ENCODE peak calls at places on chromosomes 5 and 9, in seven cellular contexts. One of them, this sample, is unnamed.

GRCh38 chr5:134041570-134042411 is 37.0 kb upstream of the VDAC1 start:
- DNase-seq in substantia nigra: no peak
- DNase-seq in activated CD4-positive, alpha-beta T cell treated with anti-CD3 and anti-CD28 coated beads for 24 hours: no peak
- DNase-seq in HS-27A: no peak
- DNase-seq in NT2/D1: no peak
- DNase-seq in GM18507: peak
- DNase-seq in fibroblast of pulmonary artery: no peak
- DNase-seq in this sample: no peak

GRCh38 chr5:53201746-53202145 is 92.2 kb upstream of the MOCS2 start:
- DNase-seq in substantia nigra: no peak
- DNase-seq in activated CD4-positive, alpha-beta T cell treated with anti-CD3 and anti-CD28 coated beads for 24 hours: no peak
- DNase-seq in HS-27A: no peak
- DNase-seq in NT2/D1: no peak
- DNase-seq in GM18507: no peak
- DNase-seq in fibroblast of pulmonary artery: no peak
- DNase-seq in this sample: no peak

GRCh38 chr9:26974927-26975326 is 18.7 kb downstream of the IFT74 start:
- DNase-seq in substantia nigra: no peak
- DNase-seq in activated CD4-positive, alpha-beta T cell treated with anti-CD3 and anti-CD28 coated beads for 24 hours: no peak
- DNase-seq in HS-27A: no peak
- DNase-seq in NT2/D1: no peak
- DNase-seq in GM18507: no peak
- DNase-seq in fibroblast of pulmonary artery: no peak
- DNase-seq in this sample: no peak

GRCh38 chr5:171295801-171296200 is 13.2 kb upstream of the TLX3 start:
- DNase-seq in substantia nigra: no peak
- DNase-seq in activated CD4-positive, alpha-beta T cell treated with anti-CD3 and anti-CD28 coated beads for 24 hours: no peak
- DNase-seq in HS-27A: no peak
- DNase-seq in NT2/D1: no peak
- DNase-seq in GM18507: no peak
- DNase-seq in fibroblast of pulmonary artery: no peak
- DNase-seq in this sample: no peak

GRCh38 chr9:133090187-133090586 is 28.4 kb downstream of the CEL start:
- DNase-seq in substantia nigra: no peak
- DNase-seq in activated CD4-positive, alpha-beta T cell treated with anti-CD3 and anti-CD28 coated beads for 24 hours: no peak
- DNase-seq in HS-27A: no peak
- DNase-seq in NT2/D1: no peak
- DNase-seq in GM18507: no peak
- DNase-seq in fibroblast of pulmonary artery: no peak
- DNase-seq in this sample: no peak

GRCh38 chr5:123428521-123429220 is 5.5 kb upstream of the CEP120 start:
- DNase-seq in substantia nigra: no peak
- DNase-seq in activated CD4-positive, alpha-beta T cell treated with anti-CD3 and anti-CD28 coated beads for 24 hours: no peak
- DNase-seq in HS-27A: no peak
- DNase-seq in NT2/D1: no peak
- DNase-seq in GM18507: no peak
- DNase-seq in fibroblast of pulmonary artery: no peak
- DNase-seq in this sample: no peak

GRCh38 chr9:14096182-14096922 is 217.6 kb downstream of the NFIB start:
- DNase-seq in substantia nigra: no peak
- DNase-seq in activated CD4-positive, alpha-beta T cell treated with anti-CD3 and anti-CD28 coated beads for 24 hours: no peak
- DNase-seq in HS-27A: no peak
- DNase-seq in NT2/D1: no peak
- DNase-seq in GM18507: no peak
- DNase-seq in fibroblast of pulmonary artery: peak
- DNase-seq in this sample: no peak

GRCh38 chr9:129483467-129484324 is 137.2 kb downstream of the C9orf50 start:
- DNase-seq in substantia nigra: peak
- DNase-seq in activated CD4-positive, alpha-beta T cell treated with anti-CD3 and anti-CD28 coated beads for 24 hours: no peak
- DNase-seq in HS-27A: peak
- DNase-seq in NT2/D1: no peak
- DNase-seq in GM18507: no peak
- DNase-seq in fibroblast of pulmonary artery: peak
- DNase-seq in this sample: peak

GRCh38 chr5:133457956-133458355 is 154.4 kb downstream of the FSTL4 start:
- DNase-seq in substantia nigra: no peak
- DNase-seq in activated CD4-positive, alpha-beta T cell treated with anti-CD3 and anti-CD28 coated beads for 24 hours: no peak
- DNase-seq in HS-27A: no peak
- DNase-seq in NT2/D1: no peak
- DNase-seq in GM18507: no peak
- DNase-seq in fibroblast of pulmonary artery: no peak
- DNase-seq in this sample: no peak

GRCh38 chr9:133360400-133361393 is 4.3 kb downstream of the SURF2 start:
- DNase-seq in substantia nigra: no peak
- DNase-seq in activated CD4-positive, alpha-beta T cell treated with anti-CD3 and anti-CD28 coated beads for 24 hours: no peak
- DNase-seq in HS-27A: no peak
- DNase-seq in NT2/D1: no peak
- DNase-seq in GM18507: no peak
- DNase-seq in fibroblast of pulmonary artery: no peak
- DNase-seq in this sample: no peak

GRCh38 chr5:86679529-86679928 is 61.8 kb downstream of the COX7C start:
- DNase-seq in substantia nigra: no peak
- DNase-seq in activated CD4-positive, alpha-beta T cell treated with anti-CD3 and anti-CD28 coated beads for 24 hours: no peak
- DNase-seq in HS-27A: no peak
- DNase-seq in NT2/D1: peak
- DNase-seq in GM18507: no peak
- DNase-seq in fibroblast of pulmonary artery: peak
- DNase-seq in this sample: no peak

GRCh38 chr5:180072556-180072955 is 997 bp upstream of the RNF130 start:
- DNase-seq in substantia nigra: no peak
- DNase-seq in activated CD4-positive, alpha-beta T cell treated with anti-CD3 and anti-CD28 coated beads for 24 hours: no peak
- DNase-seq in HS-27A: no peak
- DNase-seq in NT2/D1: no peak
- DNase-seq in GM18507: no peak
- DNase-seq in fibroblast of pulmonary artery: no peak
- DNase-seq in this sample: no peak